ENCODE peak calls at places on chromosomes 16 and 17, in four cellular contexts. Q is adipocyte, X is NT2/D1, P is colonic mucosa. S is an unnamed sample.

GRCh38 chr16:1637526-1637925 is 25.4 kb downstream of the CRAMP1 start:
- DNase-seq in Q (no peak), X (no peak), P (no peak), S (no peak)

GRCh38 chr17:72952641-72953313 is 139.7 kb downstream of the SLC39A11 start:
- DNase-seq in Q (no peak), X (no peak), P (no peak), S (no peak)

GRCh38 chr16:11231367-11231970 is 24.5 kb downstream of the SOCS1 start:
- DNase-seq in Q (no peak), X (no peak), P (no peak), S (no peak)

GRCh38 chr17:39632153-39632941 is 4.6 kb upstream of the STARD3 start:
- DNase-seq in Q (no peak), X (no peak), P (peak; percentile 96), S (no peak)

GRCh38 chr17:19470529-19471261 is 59.7 kb downstream of the RNF112 start:
- DNase-seq in Q (peak; percentile 51), X (no peak), P (peak; percentile 66), S (no peak)

GRCh38 chr17:1562178-1562643 is 381 bp downstream of the PITPNA start:
- DNase-seq in Q (no peak), X (no peak), P (peak; percentile 41), S (no peak)

GRCh38 chr17:74746376-74746775 is 2.1 kb upstream of the NHERF1 start:
- DNase-seq in Q (no peak), X (no peak), P (no peak), S (no peak)

GRCh38 chr17:38868968-38869646 is 751 bp upstream of the LASP1 start:
- DNase-seq in Q (peak; percentile 90), X (no peak), P (peak; percentile 92), S (peak; percentile 84)

GRCh38 chr16:27625050-27625697 is 75.2 kb downstream of the KATNIP start:
- DNase-seq in Q (peak; percentile 11), X (no peak), P (peak; percentile 41), S (no peak)

GRCh38 chr17:62134397-62134796 is 69.3 kb upstream of the MED13 start:
- DNase-seq in Q (peak; percentile 30), X (no peak), P (no peak), S (no peak)

GRCh38 chr16:66608241-66609138 is 4.0 kb downstream of the CMTM3 start:
- DNase-seq in Q (peak; percentile 94), X (peak; percentile 78), P (peak; percentile 87), S (peak; percentile 80)

GRCh38 chr17:8122923-8123694 is 797 bp downstream of the HES7 start:
- DNase-seq in Q (peak; percentile 62), X (no peak), P (peak; percentile 53), S (peak; percentile 42)

GRCh38 chr16:50581830-50582229 is 33.6 kb downstream of the NKD1 start:
- DNase-seq in Q (no peak), X (no peak), P (no peak), S (no peak)

GRCh38 chr17:41825175-41825845 is 10.7 kb downstream of the NT5C3B start:
- DNase-seq in Q (no peak), X (no peak), P (no peak), S (no peak)

GRCh38 chr17:50872710-50873424 is 6.7 kb upstream of the TOB1 start:
- DNase-seq in Q (peak; percentile 39), X (no peak), P (no peak), S (peak; percentile 71)

GRCh38 chr16:1258218-1258587 is 2.3 kb downstream of the TPSD1 start:
- DNase-seq in Q (no peak), X (no peak), P (no peak), S (no peak)

GRCh38 chr17:1931759-1932579 is 93.2 kb downstream of the RTN4RL1 start:
- DNase-seq in Q (no peak), X (peak; percentile 57), P (peak; percentile 28), S (peak; percentile 8)

GRCh38 chr17:81426676-81427445 is 31.6 kb downstream of the BAHCC1 start:
- DNase-seq in Q (no peak), X (no peak), P (no peak), S (no peak)

GRCh38 chr16:79980650-79981521 is 380.3 kb upstream of the MAF start:
- DNase-seq in Q (no peak), X (no peak), P (no peak), S (no peak)

GRCh38 chr17:259341-259976 is 78.0 kb upstream of the DOC2B start:
- DNase-seq in Q (no peak), X (peak; percentile 65), P (peak; percentile 9), S (no peak)

GRCh38 chr17:19274893-19275292 is 37.7 kb downstream of the EPN2 start:
- DNase-seq in Q (no peak), X (no peak), P (no peak), S (no peak)

GRCh38 chr17:71600137-71600789 is 520.6 kb upstream of the SOX9 start:
- DNase-seq in Q (no peak), X (no peak), P (no peak), S (no peak)

GRCh38 chr17:56754523-56755208 is 79.1 kb downstream of the C17orf67 start:
- DNase-seq in Q (peak; percentile 34), X (peak; percentile 47), P (no peak), S (no peak)

DNA sequence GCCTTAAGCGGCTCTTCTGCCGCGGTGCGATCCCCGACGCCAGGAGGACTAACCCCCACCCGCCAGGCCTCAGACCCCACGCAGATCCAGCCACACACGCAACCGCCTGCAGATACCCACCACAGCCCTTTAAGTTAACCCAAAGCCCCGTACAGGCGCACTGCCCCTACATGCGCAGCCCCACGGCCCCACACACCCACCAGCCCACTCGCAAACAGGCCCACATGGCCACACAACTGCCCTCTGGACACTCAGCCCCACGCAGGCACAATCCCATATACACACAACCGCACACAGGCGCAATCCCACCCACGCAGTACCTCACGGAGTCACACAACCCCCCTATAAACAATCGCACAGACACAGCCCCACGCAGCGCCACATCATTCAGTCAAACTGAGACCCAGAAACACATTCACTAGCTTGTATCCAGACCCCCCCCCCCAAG is 41.7 kb downstream of the RAI1 start:
- DNase-seq in Q (no peak), X (no peak), P (no peak), S (no peak)
- H3K4me1 ChIP-seq in Q (peaks cover 9% of the 10 kb centered on the region), X (peaks cover 24% of the 10 kb centered on the region), P (no peaks in the 10 kb centered on the region), S (peaks cover 33% of the 10 kb centered on the region)

GRCh38 chr16:68021490-68021889 is 1.5 kb downstream of the DDX28 start:
- DNase-seq in Q (no peak), X (no peak), P (no peak), S (no peak)
- H3K9ac ChIP-seq in Q (peak overlapping the region; percentile 98), X (no peak overlapping the region), P (peak overlapping the region; percentile 92), S (no peak overlapping the region)

DNA sequence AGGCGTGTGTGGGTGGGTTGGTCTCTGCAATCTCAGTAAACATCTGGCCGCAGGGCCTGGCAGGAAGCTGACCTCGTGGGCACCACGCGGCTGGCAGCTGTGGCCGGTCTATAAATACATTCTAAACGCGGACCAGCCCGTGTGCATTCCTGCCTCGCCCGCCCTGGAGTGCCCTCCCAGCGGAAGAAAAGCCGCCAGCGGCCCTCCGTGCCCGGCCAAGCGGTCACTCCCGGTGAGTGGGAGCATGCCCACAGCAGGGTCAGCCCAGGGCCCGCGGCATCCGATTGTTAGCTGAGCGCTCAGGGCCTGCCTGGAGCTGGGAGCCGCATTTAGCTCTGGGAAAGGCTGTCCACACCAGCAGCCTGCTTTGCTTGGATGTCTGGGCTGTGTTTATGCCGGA is 10.3 kb downstream of the ZNF469 start:
- DNase-seq in Q (peak; percentile 29), X (no peak), P (no peak), S (no peak)
- H3K4me3 ChIP-seq in Q (no peak overlapping the region), X (no peak overlapping the region), P (no peak overlapping the region), S (no peak overlapping the region)

GRCh38 chr17:63816669-63817068 is 10.6 kb upstream of the PSMC5 start:
- DNase-seq in Q (peak; percentile 36), X (no peak), P (no peak), S (no peak)
- H3K4me1 ChIP-seq in Q (no peaks in the 10 kb centered on the region), X (no peaks in the 10 kb centered on the region), P (no peaks in the 10 kb centered on the region), S (no peaks in the 10 kb centered on the region)

GRCh38 chr17:77421635-77421982 is 280.8 kb downstream of the SEC14L1 start:
- DNase-seq in Q (no peak), X (no peak), P (no peak), S (no peak)

GRCh38 chr17:77420476-77420803 is 279.7 kb downstream of the SEC14L1 start:
- DNase-seq in Q (no peak), X (no peak), P (no peak), S (no peak)

GRCh38 chr17:77420804-77421634 is 280.2 kb downstream of the SEC14L1 start:
- DNase-seq in Q (peak; percentile 78), X (peak; percentile 67), P (no peak), S (peak; percentile 74)

GRCh38 chr17:77423589-77424451 is 283.1 kb downstream of the SEC14L1 start:
- DNase-seq in Q (peak; percentile 90), X (no peak), P (peak; percentile 57), S (peak; percentile 90)

GRCh38 chr17:77422104-77422782 is 281.5 kb downstream of the SEC14L1 start:
- DNase-seq in Q (no peak), X (no peak), P (no peak), S (peak; percentile 89)
- H3K9ac ChIP-seq in Q (peak overlapping the region; percentile 51), X (peak overlapping the region; percentile 62), P (no peak overlapping the region), S (peak overlapping the region; percentile 55)

S was measured in mammary epithelial cell.